ENCODE peak calls at places on chromosomes 11 and 22, in five cellular contexts. T is K562, R is GM12878, B is WTC11, Y is HepG2. N is an unnamed sample.

GRCh38 chr22:41479671-41480396 is 10.9 kb downstream of the ACO2 start:
- DNase-seq in Y (no peak), T (no peak), R (no peak), B (peak), N (peak)

GRCh38 chr11:77423624-77424023 is 50.3 kb downstream of the PAK1 start:
- DNase-seq in R (no peak), B (no peak), T (no peak), Y (no peak), N (no peak)

GRCh38 chr11:125272092-125272491 is 107.5 kb downstream of the PKNOX2 start:
- DNase-seq in R (no peak), Y (no peak), B (no peak), T (no peak), N (no peak)

GRCh38 chr11:66886317-66886588 is 29.4 kb downstream of the LRFN4 start:
- DNase-seq in B (no peak), Y (no peak), T (no peak), R (no peak), N (no peak)

GRCh38 chr11:92505689-92506088 is 281.1 kb downstream of the FAT3 start:
- DNase-seq in B (no peak), T (no peak), Y (no peak), R (no peak), N (no peak)

GRCh38 chr11:113085446-113085845 is 124.2 kb downstream of the NCAM1 start:
- DNase-seq in R (no peak), T (no peak), B (no peak), Y (no peak), N (no peak)

GRCh38 chr22:37624017-37624365 is 15.4 kb downstream of the GGA1 start:
- DNase-seq in R (no peak), B (no peak), Y (no peak), T (no peak), N (no peak)

GRCh38 chr22:37303821-37304274 is 21.5 kb downstream of the CYTH4 start:
- DNase-seq in B (no peak), T (peak), Y (peak), R (no peak), N (no peak)

GRCh38 chr11:693887-694562 is 997 bp downstream of the DEAF1 start:
- DNase-seq in R (no peak), T (peak), B (no peak), Y (no peak), N (no peak)

GRCh38 chr11:9527481-9528140 is 45.9 kb upstream of the WEE1 start:
- DNase-seq in Y (no peak), R (no peak), B (no peak), T (no peak), N (no peak)

GRCh38 chr22:43428005-43428485 is 16.2 kb downstream of the MPPED1 start:
- DNase-seq in R (no peak), B (no peak), Y (no peak), T (no peak), N (no peak)

GRCh38 chr11:119880873-119881272 is 151.9 kb upstream of the NECTIN1 start:
- DNase-seq in T (no peak), B (no peak), R (no peak), Y (no peak), N (no peak)

GRCh38 chr22:17412232-17412631 is 43.0 kb downstream of the CECR2 start:
- DNase-seq in T (no peak), R (no peak), Y (no peak), B (no peak), N (no peak)

GRCh38 chr11:36657610-36658225 is 59.7 kb upstream of the RAG2 start:
- DNase-seq in T (no peak), Y (no peak), B (no peak), R (no peak), N (no peak)

GRCh38 chr11:120337133-120337895 is 1.1 kb downstream of the ARHGEF12 start:
- DNase-seq in R (no peak), B (peak), T (no peak), Y (peak), N (no peak)

GRCh38 chr11:66075273-66075672 is 5.2 kb downstream of the PACS1 start:
- DNase-seq in B (no peak), R (no peak), T (no peak), Y (no peak), N (no peak)

GRCh38 chr11:7596975-7597391 is 76.3 kb downstream of the CYB5R2 start:
- DNase-seq in B (no peak), Y (no peak), R (no peak), T (no peak), N (no peak)

GRCh38 chr11:7593476-7593875 is 79.7 kb downstream of the PPFIBP2 start:
- DNase-seq in R (no peak), Y (no peak), T (no peak), B (no peak), N (no peak)

GRCh38 chr11:7595951-7596350 is 77.3 kb downstream of the CYB5R2 start:
- DNase-seq in B (no peak), R (no peak), Y (no peak), T (no peak), N (no peak)

GRCh38 chr11:7597620-7598019 is 75.7 kb downstream of the CYB5R2 start:
- DNase-seq in T (no peak), B (no peak), R (no peak), Y (no peak), N (no peak)

GRCh38 chr11:7595016-7595869 is 78.1 kb downstream of the CYB5R2 start:
- DNase-seq in R (no peak), B (peak), Y (no peak), T (no peak), N (no peak)
- TF ChIP-seq ATF2 in R (no peak), B (no peak), Y (no peak), T (no peak), N (no peak)

GRCh38 chr11:75035911-75036536 is 47.3 kb downstream of the NEU3 start:
- DNase-seq in B (no peak), Y (no peak), T (no peak), R (no peak), N (peak)
- TF ChIP-seq ATF2 in B (no peak), Y (no peak), T (no peak), R (no peak), N (no peak)

GRCh38 chr22:20589614-20590476 is 82.4 kb downstream of the MED15 start:
- DNase-seq in T (no peak), R (no peak), B (no peak), Y (no peak), N (no peak)
- TF ChIP-seq ATF2 in T (peak), R (no peak), B (no peak), Y (no peak), N (no peak)

GRCh38 chr11:8352852-8353505 is 89.3 kb upstream of the LMO1 start:
- DNase-seq in T (no peak), B (no peak), Y (no peak), R (no peak), N (no peak)
- TF ChIP-seq ATF2 in T (no peak), B (no peak), Y (no peak), R (no peak), N (no peak)

GRCh38 chr11:6124245-6124644 is 16.8 kb downstream of the OR56B4 start:
- DNase-seq in Y (no peak), R (no peak), B (no peak), T (no peak), N (no peak)

GRCh38 chr11:6127881-6128280 is 20.4 kb downstream of the OR56B4 start:
- DNase-seq in T (no peak), R (no peak), B (no peak), Y (no peak), N (no peak)

GRCh38 chr11:6132431-6132830 is 24.9 kb downstream of the OR56B4 start:
- DNase-seq in B (no peak), Y (no peak), R (no peak), T (no peak), N (no peak)

GRCh38 chr11:6129011-6129410 is 21.5 kb downstream of the OR56B4 start:
- DNase-seq in Y (no peak), R (no peak), T (no peak), B (no peak), N (no peak)

GRCh38 chr11:6129634-6130033 is 22.1 kb downstream of the OR56B4 start:
- DNase-seq in R (no peak), Y (no peak), T (no peak), B (no peak), N (no peak)
- TF ChIP-seq ATF2 in R (no peak), Y (no peak), T (no peak), B (no peak), N (no peak)

DNA sequence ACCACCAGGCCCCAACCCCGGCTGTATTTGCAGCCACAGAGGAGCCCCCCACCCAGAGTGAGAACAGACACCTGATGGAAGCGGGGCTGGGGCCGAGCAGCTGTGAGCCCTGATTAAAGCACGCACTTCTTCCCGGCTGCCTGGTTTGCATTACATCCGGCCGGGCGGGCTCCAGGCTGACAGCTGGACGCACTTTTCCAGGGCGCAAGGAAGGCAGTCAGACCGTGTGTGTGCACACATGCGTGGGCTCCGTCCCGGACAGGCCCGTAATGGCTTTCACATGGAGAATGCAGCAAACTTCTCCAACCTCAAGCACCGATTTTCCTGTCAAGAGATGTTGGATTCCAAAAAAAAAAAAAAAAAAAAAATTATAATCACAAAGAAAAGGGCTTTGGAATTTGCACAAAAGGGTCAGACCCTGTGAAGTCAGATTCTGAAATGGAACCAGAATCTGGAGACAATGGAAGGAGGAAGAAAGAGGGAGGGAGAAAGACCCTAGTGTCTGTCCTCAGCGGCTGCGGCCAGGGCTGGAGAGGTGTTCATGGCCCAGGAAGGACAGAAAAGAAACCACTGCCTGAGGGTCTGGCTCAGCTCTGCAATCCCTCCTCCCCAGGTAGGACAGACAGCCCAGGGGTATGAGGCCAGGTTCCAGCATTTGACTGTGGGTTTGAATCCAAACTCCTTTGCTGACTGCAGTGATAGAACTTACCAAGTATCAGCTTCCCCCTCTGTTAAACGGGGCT is 365.5 kb downstream of the MN1 start:
- DNase-seq in T (no peak), Y (no peak), B (no peak), R (no peak), N (no peak)
- TF ChIP-seq ATF2 in T (no peak), Y (no peak), B (no peak), R (no peak), N (no peak)

N was measured in H1.